ENCODE peak calls at places on chromosome 22, in eight cellular contexts. S, J, R, W, K, L, D and F are unnamed samples.

GRCh38 chr22:31561238-31561887 is 65.0 kb downstream of the SFI1 start:
- DNase-seq in S (no peak), J (peak), R (peak), W (peak), K (peak), L (peak), D (peak), F (peak)

GRCh38 chr22:21690401-21690801 is 24.6 kb downstream of the PPIL2 start:
- DNase-seq in S (no peak), J (no peak), R (no peak), W (no peak), K (no peak), L (no peak), D (no peak), F (no peak)

GRCh38 chr22:27133951-27134664 is 476.7 kb downstream of the MIAT start:
- DNase-seq in S (no peak), J (peak), R (peak), W (peak), K (peak), L (peak), D (no peak), F (peak)

GRCh38 chr22:23531966-23532735 is 47.9 kb downstream of the IGLL1 start:
- DNase-seq in S (no peak), J (no peak), R (no peak), W (no peak), K (no peak), L (no peak), D (no peak), F (no peak)

GRCh38 chr22:20972014-20972797 is 5.2 kb downstream of the AIFM3 start:
- DNase-seq in S (no peak), J (peak), R (no peak), W (no peak), K (no peak), L (no peak), D (no peak), F (no peak)

GRCh38 chr22:24834845-24835570 is 29.0 kb downstream of the SGSM1 start:
- DNase-seq in S (no peak), J (peak), R (peak), W (peak), K (no peak), L (no peak), D (no peak), F (peak)

GRCh38 chr22:33240901-33241300 is 182.7 kb upstream of the SYN3 start:
- DNase-seq in S (no peak), J (no peak), R (no peak), W (no peak), K (peak), L (peak), D (no peak), F (no peak)

GRCh38 chr22:35684270-35684700 is 33.4 kb upstream of the APOL5 start:
- DNase-seq in S (no peak), J (peak), R (peak), W (peak), K (no peak), L (peak), D (no peak), F (peak)

GRCh38 chr22:47192106-47192650 is 429.7 kb downstream of the TBC1D22A start:
- DNase-seq in S (peak), J (no peak), R (no peak), W (no peak), K (no peak), L (no peak), D (no peak), F (no peak)

GRCh38 chr22:26589367-26589844 is 526 bp downstream of the TPST2 start:
- DNase-seq in S (no peak), J (peak), R (peak), W (peak), K (peak), L (no peak), D (no peak), F (peak)

GRCh38 chr22:49023161-49023878 is 804.4 kb downstream of the BRD1 start:
- DNase-seq in S (peak), J (no peak), R (no peak), W (no peak), K (no peak), L (no peak), D (no peak), F (no peak)

GRCh38 chr22:41387341-41387740 is 5.6 kb downstream of the TEF start:
- DNase-seq in S (no peak), J (no peak), R (no peak), W (no peak), K (no peak), L (no peak), D (no peak), F (no peak)

GRCh38 chr22:29258407-29259252 is 9.2 kb downstream of the RHBDD3 start:
- DNase-seq in S (peak), J (no peak), R (no peak), W (no peak), K (no peak), L (no peak), D (no peak), F (no peak)

GRCh38 chr22:47351836-47352579 is 589.6 kb downstream of the TBC1D22A start:
- DNase-seq in S (no peak), J (no peak), R (no peak), W (no peak), K (no peak), L (no peak), D (no peak), F (no peak)

GRCh38 chr22:36419177-36419911 is 31.6 kb upstream of the MYH9 start:
- DNase-seq in S (no peak), J (peak), R (peak), W (peak), K (no peak), L (peak), D (no peak), F (peak)

GRCh38 chr22:40426671-40427070 is 56.3 kb downstream of the SGSM3 start:
- DNase-seq in S (no peak), J (no peak), R (peak), W (no peak), K (no peak), L (no peak), D (no peak), F (peak)

GRCh38 chr22:16975155-16975885 is 32.7 kb downstream of the GAB4 start:
- DNase-seq in S (no peak), J (no peak), R (no peak), W (no peak), K (no peak), L (no peak), D (no peak), F (no peak)

GRCh38 chr22:46780453-46780852 is 18.0 kb downstream of the TBC1D22A start:
- DNase-seq in S (no peak), J (no peak), R (no peak), W (no peak), K (no peak), L (no peak), D (no peak), F (no peak)

GRCh38 chr22:22556995-22557925 is 1.8 kb downstream of the PRAME start:
- DNase-seq in S (peak), J (no peak), R (no peak), W (no peak), K (no peak), L (no peak), D (no peak), F (no peak)

GRCh38 chr22:39983346-39983745 is 11.4 kb upstream of the FAM83F start:
- DNase-seq in S (no peak), J (no peak), R (no peak), W (no peak), K (no peak), L (no peak), D (no peak), F (no peak)

GRCh38 chr22:39463931-39464390 is 7.1 kb downstream of the MGAT3 start:
- DNase-seq in S (peak), J (no peak), R (no peak), W (no peak), K (no peak), L (no peak), D (peak), F (no peak)

GRCh38 chr22:39351689-39352214 is 2.0 kb downstream of the SYNGR1 start:
- DNase-seq in S (no peak), J (peak), R (peak), W (no peak), K (no peak), L (no peak), D (no peak), F (peak)

GRCh38 chr22:36884314-36885158 is 23.7 kb downstream of the NCF4 start:
- DNase-seq in S (no peak), J (peak), R (peak), W (no peak), K (no peak), L (no peak), D (no peak), F (no peak)

GRCh38 chr22:32206774-32207758 is 2.2 kb upstream of the RFPL2 start:
- DNase-seq in S (peak), J (peak), R (peak), W (peak), K (no peak), L (no peak), D (peak), F (peak)

GRCh38 chr22:48895831-48896765 is 931.6 kb downstream of the BRD1 start:
- DNase-seq in S (no peak), J (no peak), R (no peak), W (no peak), K (no peak), L (no peak), D (no peak), F (no peak)